ENCODE peak calls at places on chromosomes 5 and 9, in five cellular contexts. B, F, L, N and C are unnamed samples.

GRCh38 chr9:95197692-95198271 is 119.7 kb downstream of the FANCC start:
- DNase-seq in B (peak; percentile 66), F (no peak), L (no peak), N (peak; percentile 45), C (no peak)

GRCh38 chr9:137390553-137391410 is 32.2 kb downstream of the EXD3 start:
- DNase-seq in B (no peak), F (no peak), L (peak; percentile 28), N (no peak), C (no peak)

GRCh38 chr5:102777099-102777498 is 22.0 kb downstream of the PAM start:
- DNase-seq in B (no peak), F (no peak), L (no peak), N (no peak), C (no peak)

GRCh38 chr9:761793-762190 is 79.7 kb upstream of the DMRT1 start:
- DNase-seq in B (no peak), F (no peak), L (no peak), N (no peak), C (no peak)

GRCh38 chr9:105694848-105695581 is 674 bp downstream of the TMEM38B start:
- DNase-seq in B (peak; percentile 46), F (peak; percentile 17), L (peak; percentile 62), N (peak; percentile 49), C (peak; percentile 55)

GRCh38 chr5:120306331-120306730 is 157.8 kb upstream of the PRR16 start:
- DNase-seq in B (no peak), F (no peak), L (no peak), N (no peak), C (no peak)

GRCh38 chr9:134358026-134358967 is 32.0 kb downstream of the RXRA start:
- DNase-seq in B (no peak), F (no peak), L (no peak), N (no peak), C (no peak)

GRCh38 chr5:76582252-76583162 is 40.7 kb downstream of the F2RL2 start:
- DNase-seq in B (no peak), F (no peak), L (no peak), N (no peak), C (no peak)

GRCh38 chr9:70535546-70536323 is 121.3 kb upstream of the KLF9 start:
- DNase-seq in B (no peak), F (no peak), L (no peak), N (no peak), C (no peak)